ENCODE peak calls at places on chromosomes 6 and 20, in seven cellular contexts. S, D, O, U, R, A and K are unnamed samples.

GRCh38 chr20:41167118-41167470 is 29.8 kb downstream of the PLCG1 start:
- DNase-seq in R (no peak), O (no peak), S (peak), U (no peak), D (no peak), A (no peak), K (no peak)

GRCh38 chr20:35698298-35699126 is 640 bp downstream of the NFS1 start:
- DNase-seq in R (no peak), U (peak), D (peak), O (no peak), A (no peak), S (no peak), K (no peak)

GRCh38 chr6:119484598-119484997 is 135.0 kb upstream of the MAN1A1 start:
- DNase-seq in S (no peak), D (peak), A (no peak), U (no peak), O (no peak), R (peak), K (no peak)

GRCh38 chr6:90297124-90297865 is 652 bp upstream of the BACH2 start:
- DNase-seq in O (no peak), U (no peak), A (no peak), R (no peak), S (no peak), D (peak), K (no peak)

GRCh38 chr6:112296122-112296521 is 41.8 kb upstream of the LAMA4 start:
- DNase-seq in O (no peak), A (no peak), D (peak), U (no peak), R (peak), S (no peak), K (no peak)

GRCh38 chr6:41705996-41706835 is 29.2 kb downstream of the TFEB start:
- DNase-seq in A (peak), R (peak), D (peak), U (peak), S (no peak), O (peak), K (no peak)

GRCh38 chr6:3363296-3364025 is 93.4 kb downstream of the SLC22A23 start:
- DNase-seq in U (peak), O (peak), A (no peak), S (peak), D (peak), R (no peak), K (no peak)

GRCh38 chr6:82095091-82095490 is 152.5 kb downstream of the IBTK start:
- DNase-seq in R (no peak), A (no peak), U (no peak), S (no peak), O (no peak), D (no peak), K (no peak)

GRCh38 chr20:35007413-35007812 is 51.7 kb downstream of the MYH7B start:
- DNase-seq in O (no peak), D (no peak), A (no peak), S (no peak), R (no peak), U (no peak), K (no peak)

GRCh38 chr20:15818651-15819071 is 754.6 kb downstream of the KIF16B start:
- DNase-seq in A (no peak), U (peak), O (peak), S (no peak), D (peak), R (no peak), K (no peak)

GRCh38 chr6:113995632-113996031 is 24.7 kb upstream of the HDAC2 start:
- DNase-seq in U (peak), S (no peak), O (peak), R (peak), A (peak), D (no peak), K (peak)